ENCODE peak calls at places on chromosomes 7 and 10, in eight cellular contexts. X, S, W, D, Y, R, A and U are unnamed samples.

GRCh38 chr7:964401-965231 is 10.1 kb upstream of the ADAP1 start:
- DNase-seq in W (no peak), R (peak; percentile 20), Y (no peak), S (peak; percentile 18), D (peak; percentile 67), A (no peak), X (peak; percentile 78), U (peak; percentile 64)

GRCh38 chr7:10973942-10974716 is 457 bp downstream of the PHF14 start:
- DNase-seq in R (peak; percentile 52), S (peak; percentile 43), Y (peak; percentile 36), W (no peak), A (no peak), X (peak; percentile 18), D (peak; percentile 67), U (peak; percentile 12)

GRCh38 chr7:46776790-46777189 is 805.1 kb downstream of the TNS3 start:
- DNase-seq in D (no peak), S (no peak), Y (no peak), X (peak; percentile 4), R (no peak), A (no peak), W (no peak), U (no peak)

GRCh38 chr10:91653214-91653875 is 20.5 kb upstream of the PPP1R3C start:
- DNase-seq in A (no peak), S (no peak), D (no peak), X (no peak), R (no peak), Y (no peak), W (peak; percentile 80), U (no peak)

GRCh38 chr10:11164806-11165590 is 147.3 kb downstream of the CELF2 start:
- DNase-seq in Y (no peak), R (peak; percentile 28), A (peak; percentile 69), X (no peak), S (peak; percentile 61), D (peak; percentile 74), W (no peak), U (no peak)

GRCh38 chr7:44305564-44306507 is 19.6 kb downstream of the CAMK2B start:
- DNase-seq in S (no peak), D (peak; percentile 24), R (no peak), A (no peak), X (no peak), W (no peak), Y (no peak), U (no peak)

GRCh38 chr7:135335628-135336139 is 102.0 kb downstream of the STRA8 start:
- DNase-seq in W (peak; percentile 66), X (peak; percentile 86), R (peak; percentile 97), D (peak; percentile 64), S (peak; percentile 79), Y (peak; percentile 94), A (no peak), U (peak; percentile 80)

GRCh38 chr10:99667108-99667751 is 7.9 kb downstream of the ENTPD7 start:
- DNase-seq in S (no peak), X (no peak), W (peak; percentile 54), A (no peak), Y (peak; percentile 25), D (no peak), R (no peak), U (no peak)

GRCh38 chr10:132157101-132157500 is 29.6 kb upstream of the DPYSL4 start:
- DNase-seq in D (no peak), R (no peak), S (no peak), W (no peak), Y (no peak), X (no peak), A (no peak), U (no peak)

GRCh38 chr7:134935701-134936100 is 50.6 kb upstream of the AGBL3 start:
- DNase-seq in S (no peak), W (no peak), X (no peak), R (no peak), D (no peak), Y (no peak), A (no peak), U (no peak)

GRCh38 chr10:107103174-107104025 is 61.1 kb downstream of the SORCS1 start:
- DNase-seq in X (no peak), D (no peak), A (no peak), R (no peak), Y (no peak), W (no peak), S (no peak), U (no peak)